ENCODE peak calls at places on chromosomes 3 and 15, in four cellular contexts. One of them, this sample, is unnamed.

GRCh38 chr3:33047842-33048834 is 48.8 kb downstream of the GLB1 start:
- DNase-seq in IMR-90: no peak
- DNase-seq in endothelial cell: no peak
- DNase-seq in skeletal muscle cell: no peak
- DNase-seq in this sample: no peak

GRCh38 chr15:76181705-76182107 is 121.9 kb downstream of the TMEM266 start:
- DNase-seq in IMR-90: no peak
- DNase-seq in endothelial cell: no peak
- DNase-seq in skeletal muscle cell: no peak
- DNase-seq in this sample: no peak

GRCh38 chr3:133820889-133821675 is 15.5 kb downstream of the SRPRB start:
- DNase-seq in IMR-90: no peak
- DNase-seq in endothelial cell: no peak
- DNase-seq in skeletal muscle cell: no peak
- DNase-seq in this sample: no peak

GRCh38 chr3:45572755-45573154 is 21.8 kb upstream of the LIMD1 start:
- DNase-seq in IMR-90: no peak
- DNase-seq in endothelial cell: no peak
- DNase-seq in skeletal muscle cell: no peak
- DNase-seq in this sample: no peak

GRCh38 chr3:17544632-17545031 is 197.8 kb downstream of the TBC1D5 start:
- DNase-seq in IMR-90: peak; percentile 1
- DNase-seq in endothelial cell: no peak
- DNase-seq in skeletal muscle cell: no peak
- DNase-seq in this sample: no peak

GRCh38 chr3:69914395-69914794 is 85.1 kb upstream of the SAMMSON start:
- DNase-seq in IMR-90: peak; percentile 16
- DNase-seq in endothelial cell: no peak
- DNase-seq in skeletal muscle cell: no peak
- DNase-seq in this sample: no peak

GRCh38 chr15:40958723-40959122 is 5.5 kb downstream of the CHAC1 start:
- DNase-seq in IMR-90: no peak
- DNase-seq in endothelial cell: no peak
- DNase-seq in skeletal muscle cell: no peak
- DNase-seq in this sample: no peak

GRCh38 chr3:101703169-101703568 is 16.7 kb upstream of the RPL24 start:
- DNase-seq in IMR-90: no peak
- DNase-seq in endothelial cell: no peak
- DNase-seq in skeletal muscle cell: no peak
- DNase-seq in this sample: no peak

GRCh38 chr3:51703776-51704510 is 2.9 kb upstream of the GRM2 start:
- DNase-seq in IMR-90: no peak
- DNase-seq in endothelial cell: no peak
- DNase-seq in skeletal muscle cell: no peak
- DNase-seq in this sample: peak; percentile 80

GRCh38 chr3:191499307-191500125 is 38.6 kb downstream of the PYDC2 start:
- DNase-seq in IMR-90: peak; percentile 16
- DNase-seq in endothelial cell: no peak
- DNase-seq in skeletal muscle cell: peak; percentile 18
- DNase-seq in this sample: no peak

GRCh38 chr15:60091150-60091549 is 87.0 kb downstream of the FOXB1 start:
- DNase-seq in IMR-90: peak; percentile 83
- DNase-seq in endothelial cell: no peak
- DNase-seq in skeletal muscle cell: peak; percentile 81
- DNase-seq in this sample: no peak

GRCh38 chr15:96893159-96893906 is 562.8 kb downstream of the NR2F2 start:
- DNase-seq in IMR-90: no peak
- DNase-seq in endothelial cell: peak; percentile 20
- DNase-seq in skeletal muscle cell: peak; percentile 7
- DNase-seq in this sample: no peak

GRCh38 chr3:116394365-116394764 is 50.9 kb downstream of the LSAMP start:
- DNase-seq in IMR-90: no peak
- DNase-seq in endothelial cell: no peak
- DNase-seq in skeletal muscle cell: no peak
- DNase-seq in this sample: no peak

GRCh38 chr15:22831473-22831872 is 7.0 kb upstream of the NIPA2 start:
- DNase-seq in IMR-90: peak; percentile 53
- DNase-seq in endothelial cell: no peak
- DNase-seq in skeletal muscle cell: peak; percentile 30
- DNase-seq in this sample: no peak

This sample was measured in posterior vena cava.